ENCODE peak calls at places on chromosomes 13 and 19, in seven cellular contexts. D, T, H, R, N, W and J are unnamed samples.

GRCh38 chr19:35935911-35936737 is at the start of gene LRFN3:
- DNase-seq in T (peak), W (peak), H (peak), D (peak), N (peak), R (peak), J (no peak)

GRCh38 chr13:113664751-113665581 is 2.1 kb upstream of the GRK1 start:
- DNase-seq in W (no peak), N (no peak), R (peak), T (no peak), H (no peak), D (no peak), J (no peak)

GRCh38 chr13:33904431-33904830 is 86.5 kb downstream of the RFC3 start:
- DNase-seq in H (no peak), N (no peak), W (no peak), D (no peak), R (no peak), T (no peak), J (no peak)

GRCh38 chr19:39946532-39946931 is 12.1 kb upstream of the FCGBP start:
- DNase-seq in W (no peak), R (no peak), T (no peak), H (no peak), D (no peak), N (no peak), J (no peak)

GRCh38 chr13:86882835-86883234 is 788.3 kb upstream of the SLITRK5 start:
- DNase-seq in W (no peak), D (no peak), T (no peak), R (no peak), H (no peak), N (no peak), J (no peak)

GRCh38 chr13:44752184-44752583 is 176.1 kb upstream of the TSC22D1 start:
- DNase-seq in R (no peak), N (no peak), T (no peak), H (no peak), W (no peak), D (no peak), J (no peak)

GRCh38 chr13:73075546-73075945 is 16.7 kb downstream of the KLF5 start:
- DNase-seq in R (no peak), N (no peak), W (no peak), H (no peak), T (no peak), D (no peak), J (no peak)

GRCh38 chr13:29923554-29924481 is 73.4 kb upstream of the UBL3 start:
- DNase-seq in R (peak), W (peak), N (peak), T (peak), D (peak), H (peak), J (peak)

GRCh38 chr13:43268632-43269031 is 245.2 kb downstream of the DNAJC15 start:
- DNase-seq in H (no peak), D (no peak), N (no peak), W (no peak), R (no peak), T (peak), J (no peak)

GRCh38 chr13:32340917-32341316 is 25.6 kb downstream of the BRCA2 start:
- DNase-seq in W (no peak), T (no peak), D (no peak), N (no peak), R (no peak), H (no peak), J (no peak)

GRCh38 chr13:27226991-27227390 is 24.4 kb upstream of the RPL21 start:
- DNase-seq in T (no peak), D (no peak), R (no peak), H (no peak), N (no peak), W (no peak), J (no peak)

GRCh38 chr19:45765365-45766292 is 3.4 kb downstream of the SIX5 start:
- DNase-seq in W (no peak), N (no peak), T (no peak), R (peak), D (no peak), H (no peak), J (no peak)

GRCh38 chr19:2247433-2248101 is 1.6 kb upstream of the AMH start:
- DNase-seq in H (no peak), T (no peak), N (no peak), D (no peak), R (no peak), W (no peak), J (no peak)

GRCh38 chr13:33349996-33350826 is 64.7 kb upstream of the STARD13 start:
- DNase-seq in N (no peak), H (peak), D (no peak), W (no peak), T (no peak), R (peak), J (no peak)

GRCh38 chr19:10800488-10800887 is 35.5 kb downstream of the TMED1 start:
- DNase-seq in D (no peak), W (no peak), H (no peak), N (no peak), R (no peak), T (no peak), J (no peak)

GRCh38 chr13:110018009-110018408 is 231.6 kb upstream of the IRS2 start:
- DNase-seq in H (no peak), N (no peak), T (no peak), W (no peak), D (no peak), R (no peak), J (no peak)

GRCh38 chr13:76759877-76760276 is 126.3 kb downstream of the KCTD12 start:
- DNase-seq in D (no peak), W (no peak), H (no peak), N (no peak), R (no peak), T (no peak), J (no peak)

GRCh38 chr13:97653741-97654140 is 219.8 kb downstream of the RAP2A start:
- DNase-seq in N (no peak), H (no peak), W (no peak), D (no peak), T (no peak), R (no peak), J (peak)